ENCODE peak calls at places on chromosomes 1 and 21, in six cellular contexts. One of them, this sample, is unnamed.
A peak's percentile ranks its signal among the peaks of the same experiment; 100 is the strongest.

GRCh38 chr1:114107474-114108175 is 46.0 kb downstream of the SYT6 start:
- DNase-seq in mammary epithelial cell: no peak
- DNase-seq in fibroblast of pulmonary artery: no peak
- DNase-seq in A549: no peak
- DNase-seq in NCI-H1105 treated with DMSO at 0.1 percent for 48 hours: no peak
- DNase-seq in activated CD8-positive, alpha-beta memory T cell treated with anti-CD3 and anti-CD28 coated beads, Interleukin-2, amount 50 U/mL, for 48 hours: no peak
- DNase-seq in this sample: no peak

GRCh38 chr1:40014253-40014706 is 26.2 kb upstream of the CAP1 start:
- DNase-seq in mammary epithelial cell: no peak
- DNase-seq in A549: no peak
- DNase-seq in activated CD8-positive, alpha-beta memory T cell treated with anti-CD3 and anti-CD28 coated beads, Interleukin-2, amount 50 U/mL, for 48 hours: no peak
- DNase-seq in fibroblast of pulmonary artery: no peak
- DNase-seq in NCI-H1105 treated with DMSO at 0.1 percent for 48 hours: no peak
- DNase-seq in this sample: no peak

GRCh38 chr1:93446837-93447451 is 974 bp upstream of the FNBP1L start:
- DNase-seq in activated CD8-positive, alpha-beta memory T cell treated with anti-CD3 and anti-CD28 coated beads, Interleukin-2, amount 50 U/mL, for 48 hours: no peak
- DNase-seq in fibroblast of pulmonary artery: peak; percentile 15
- DNase-seq in mammary epithelial cell: peak; percentile 91
- DNase-seq in NCI-H1105 treated with DMSO at 0.1 percent for 48 hours: peak; percentile 85
- DNase-seq in A549: peak; percentile 6
- DNase-seq in this sample: peak; percentile 93

GRCh38 chr1:199945591-199945990 is 81.9 kb upstream of the NR5A2 start:
- DNase-seq in fibroblast of pulmonary artery: no peak
- DNase-seq in activated CD8-positive, alpha-beta memory T cell treated with anti-CD3 and anti-CD28 coated beads, Interleukin-2, amount 50 U/mL, for 48 hours: no peak
- DNase-seq in A549: no peak
- DNase-seq in mammary epithelial cell: peak; percentile 33
- DNase-seq in NCI-H1105 treated with DMSO at 0.1 percent for 48 hours: no peak
- DNase-seq in this sample: peak; percentile 76

GRCh38 chr1:77388655-77389054 is 106.8 kb downstream of the AK5 start:
- DNase-seq in mammary epithelial cell: no peak
- DNase-seq in activated CD8-positive, alpha-beta memory T cell treated with anti-CD3 and anti-CD28 coated beads, Interleukin-2, amount 50 U/mL, for 48 hours: no peak
- DNase-seq in fibroblast of pulmonary artery: no peak
- DNase-seq in A549: no peak
- DNase-seq in NCI-H1105 treated with DMSO at 0.1 percent for 48 hours: no peak
- DNase-seq in this sample: no peak

GRCh38 chr1:117416546-117417117 is 49.4 kb downstream of the MAN1A2 start:
- DNase-seq in A549: no peak
- DNase-seq in NCI-H1105 treated with DMSO at 0.1 percent for 48 hours: peak; percentile 16
- DNase-seq in fibroblast of pulmonary artery: no peak
- DNase-seq in mammary epithelial cell: no peak
- DNase-seq in activated CD8-positive, alpha-beta memory T cell treated with anti-CD3 and anti-CD28 coated beads, Interleukin-2, amount 50 U/mL, for 48 hours: no peak
- DNase-seq in this sample: no peak

GRCh38 chr1:218347713-218348627 is 2.8 kb downstream of the TGFB2 start:
- DNase-seq in activated CD8-positive, alpha-beta memory T cell treated with anti-CD3 and anti-CD28 coated beads, Interleukin-2, amount 50 U/mL, for 48 hours: no peak
- DNase-seq in NCI-H1105 treated with DMSO at 0.1 percent for 48 hours: peak; percentile 57
- DNase-seq in fibroblast of pulmonary artery: peak; percentile 87
- DNase-seq in A549: peak; percentile 57
- DNase-seq in mammary epithelial cell: peak; percentile 77
- DNase-seq in this sample: peak; percentile 46

GRCh38 chr1:165861911-165862310 is 34.5 kb downstream of the UCK2 start:
- DNase-seq in fibroblast of pulmonary artery: no peak
- DNase-seq in activated CD8-positive, alpha-beta memory T cell treated with anti-CD3 and anti-CD28 coated beads, Interleukin-2, amount 50 U/mL, for 48 hours: no peak
- DNase-seq in NCI-H1105 treated with DMSO at 0.1 percent for 48 hours: no peak
- DNase-seq in mammary epithelial cell: no peak
- DNase-seq in A549: no peak
- DNase-seq in this sample: no peak

GRCh38 chr1:117171900-117172501 is 38.7 kb downstream of the VTCN1 start:
- DNase-seq in activated CD8-positive, alpha-beta memory T cell treated with anti-CD3 and anti-CD28 coated beads, Interleukin-2, amount 50 U/mL, for 48 hours: no peak
- DNase-seq in fibroblast of pulmonary artery: peak; percentile 93
- DNase-seq in mammary epithelial cell: peak; percentile 97
- DNase-seq in A549: no peak
- DNase-seq in NCI-H1105 treated with DMSO at 0.1 percent for 48 hours: no peak
- DNase-seq in this sample: peak; percentile 95

GRCh38 chr1:244954358-244954757 is 90.0 kb upstream of the HNRNPU start:
- DNase-seq in activated CD8-positive, alpha-beta memory T cell treated with anti-CD3 and anti-CD28 coated beads, Interleukin-2, amount 50 U/mL, for 48 hours: no peak
- DNase-seq in NCI-H1105 treated with DMSO at 0.1 percent for 48 hours: no peak
- DNase-seq in A549: no peak
- DNase-seq in mammary epithelial cell: no peak
- DNase-seq in fibroblast of pulmonary artery: no peak
- DNase-seq in this sample: no peak

GRCh38 chr1:209153435-209153834 is 430.1 kb upstream of the CAMK1G start:
- DNase-seq in activated CD8-positive, alpha-beta memory T cell treated with anti-CD3 and anti-CD28 coated beads, Interleukin-2, amount 50 U/mL, for 48 hours: no peak
- DNase-seq in A549: no peak
- DNase-seq in fibroblast of pulmonary artery: no peak
- DNase-seq in mammary epithelial cell: no peak
- DNase-seq in NCI-H1105 treated with DMSO at 0.1 percent for 48 hours: no peak
- DNase-seq in this sample: no peak

GRCh38 chr1:153490272-153491051 is 30.0 kb upstream of the S100A7 start:
- DNase-seq in NCI-H1105 treated with DMSO at 0.1 percent for 48 hours: peak; percentile 88
- DNase-seq in activated CD8-positive, alpha-beta memory T cell treated with anti-CD3 and anti-CD28 coated beads, Interleukin-2, amount 50 U/mL, for 48 hours: no peak
- DNase-seq in mammary epithelial cell: peak; percentile 98
- DNase-seq in fibroblast of pulmonary artery: peak; percentile 96
- DNase-seq in A549: peak; percentile 47
- DNase-seq in this sample: peak; percentile 98

GRCh38 chr1:54284781-54285563 is 85.0 kb downstream of the MRPL37 start:
- DNase-seq in activated CD8-positive, alpha-beta memory T cell treated with anti-CD3 and anti-CD28 coated beads, Interleukin-2, amount 50 U/mL, for 48 hours: no peak
- DNase-seq in mammary epithelial cell: no peak
- DNase-seq in A549: no peak
- DNase-seq in fibroblast of pulmonary artery: no peak
- DNase-seq in NCI-H1105 treated with DMSO at 0.1 percent for 48 hours: no peak
- DNase-seq in this sample: no peak

GRCh38 chr1:171468120-171468790 is 17.1 kb upstream of the PRRC2C start:
- DNase-seq in NCI-H1105 treated with DMSO at 0.1 percent for 48 hours: no peak
- DNase-seq in A549: peak; percentile 21
- DNase-seq in fibroblast of pulmonary artery: peak; percentile 29
- DNase-seq in activated CD8-positive, alpha-beta memory T cell treated with anti-CD3 and anti-CD28 coated beads, Interleukin-2, amount 50 U/mL, for 48 hours: peak; percentile 30
- DNase-seq in mammary epithelial cell: peak; percentile 90
- DNase-seq in this sample: peak; percentile 91

GRCh38 chr1:181456551-181456950 is 26.8 kb upstream of the CACNA1E start:
- DNase-seq in activated CD8-positive, alpha-beta memory T cell treated with anti-CD3 and anti-CD28 coated beads, Interleukin-2, amount 50 U/mL, for 48 hours: no peak
- DNase-seq in fibroblast of pulmonary artery: no peak
- DNase-seq in NCI-H1105 treated with DMSO at 0.1 percent for 48 hours: no peak
- DNase-seq in A549: no peak
- DNase-seq in mammary epithelial cell: no peak
- DNase-seq in this sample: no peak

GRCh38 chr1:1349256-1350012 is at the start of gene DVL1:
- DNase-seq in fibroblast of pulmonary artery: peak; percentile 53
- DNase-seq in A549: no peak
- DNase-seq in mammary epithelial cell: peak; percentile 31
- DNase-seq in NCI-H1105 treated with DMSO at 0.1 percent for 48 hours: peak; percentile 57
- DNase-seq in activated CD8-positive, alpha-beta memory T cell treated with anti-CD3 and anti-CD28 coated beads, Interleukin-2, amount 50 U/mL, for 48 hours: peak; percentile 90
- DNase-seq in this sample: peak; percentile 58

GRCh38 chr1:74772945-74773344 is 40.0 kb downstream of the TYW3 start:
- DNase-seq in fibroblast of pulmonary artery: peak; percentile 46
- DNase-seq in NCI-H1105 treated with DMSO at 0.1 percent for 48 hours: no peak
- DNase-seq in A549: no peak
- DNase-seq in mammary epithelial cell: no peak
- DNase-seq in activated CD8-positive, alpha-beta memory T cell treated with anti-CD3 and anti-CD28 coated beads, Interleukin-2, amount 50 U/mL, for 48 hours: no peak
- DNase-seq in this sample: no peak

GRCh38 chr1:202058001-202058908 is 47.9 kb downstream of the ELF3 start:
- DNase-seq in fibroblast of pulmonary artery: no peak
- DNase-seq in mammary epithelial cell: peak; percentile 88
- DNase-seq in A549: peak; percentile 87
- DNase-seq in NCI-H1105 treated with DMSO at 0.1 percent for 48 hours: no peak
- DNase-seq in activated CD8-positive, alpha-beta memory T cell treated with anti-CD3 and anti-CD28 coated beads, Interleukin-2, amount 50 U/mL, for 48 hours: no peak
- DNase-seq in this sample: peak; percentile 59

GRCh38 chr1:53130598-53130877 is 11.9 kb downstream of the SLC1A7 start:
- DNase-seq in NCI-H1105 treated with DMSO at 0.1 percent for 48 hours: no peak
- DNase-seq in mammary epithelial cell: no peak
- DNase-seq in fibroblast of pulmonary artery: no peak
- DNase-seq in activated CD8-positive, alpha-beta memory T cell treated with anti-CD3 and anti-CD28 coated beads, Interleukin-2, amount 50 U/mL, for 48 hours: no peak
- DNase-seq in A549: no peak
- DNase-seq in this sample: no peak

GRCh38 chr1:77636864-77637263 is 45.6 kb downstream of the ZZZ3 start:
- DNase-seq in NCI-H1105 treated with DMSO at 0.1 percent for 48 hours: no peak
- DNase-seq in mammary epithelial cell: peak; percentile 19
- DNase-seq in activated CD8-positive, alpha-beta memory T cell treated with anti-CD3 and anti-CD28 coated beads, Interleukin-2, amount 50 U/mL, for 48 hours: no peak
- DNase-seq in A549: no peak
- DNase-seq in fibroblast of pulmonary artery: no peak
- DNase-seq in this sample: peak; percentile 55

GRCh38 chr1:240190881-240191385 is 99.2 kb downstream of the FMN2 start:
- DNase-seq in fibroblast of pulmonary artery: peak; percentile 88
- DNase-seq in NCI-H1105 treated with DMSO at 0.1 percent for 48 hours: peak; percentile 25
- DNase-seq in mammary epithelial cell: peak; percentile 6
- DNase-seq in A549: peak; percentile 63
- DNase-seq in activated CD8-positive, alpha-beta memory T cell treated with anti-CD3 and anti-CD28 coated beads, Interleukin-2, amount 50 U/mL, for 48 hours: no peak
- DNase-seq in this sample: peak; percentile 56

GRCh38 chr1:91732991-91733390 is 153.0 kb downstream of the TGFBR3 start:
- DNase-seq in fibroblast of pulmonary artery: no peak
- DNase-seq in mammary epithelial cell: no peak
- DNase-seq in NCI-H1105 treated with DMSO at 0.1 percent for 48 hours: no peak
- DNase-seq in activated CD8-positive, alpha-beta memory T cell treated with anti-CD3 and anti-CD28 coated beads, Interleukin-2, amount 50 U/mL, for 48 hours: no peak
- DNase-seq in A549: no peak
- DNase-seq in this sample: no peak

GRCh38 chr1:87424541-87424940 is 95.9 kb downstream of the LMO4 start:
- DNase-seq in activated CD8-positive, alpha-beta memory T cell treated with anti-CD3 and anti-CD28 coated beads, Interleukin-2, amount 50 U/mL, for 48 hours: no peak
- DNase-seq in fibroblast of pulmonary artery: no peak
- DNase-seq in NCI-H1105 treated with DMSO at 0.1 percent for 48 hours: no peak
- DNase-seq in A549: no peak
- DNase-seq in mammary epithelial cell: no peak
- DNase-seq in this sample: no peak

GRCh38 chr1:26190373-26190987 is at the start of gene CATSPER4:
- DNase-seq in mammary epithelial cell: peak; percentile 13
- DNase-seq in fibroblast of pulmonary artery: peak; percentile 33
- DNase-seq in activated CD8-positive, alpha-beta memory T cell treated with anti-CD3 and anti-CD28 coated beads, Interleukin-2, amount 50 U/mL, for 48 hours: no peak
- DNase-seq in A549: peak; percentile 57
- DNase-seq in NCI-H1105 treated with DMSO at 0.1 percent for 48 hours: no peak
- DNase-seq in this sample: peak; percentile 31

GRCh38 chr1:215900684-215901083 is 333.6 kb downstream of the KCTD3 start:
- DNase-seq in mammary epithelial cell: no peak
- DNase-seq in NCI-H1105 treated with DMSO at 0.1 percent for 48 hours: no peak
- DNase-seq in activated CD8-positive, alpha-beta memory T cell treated with anti-CD3 and anti-CD28 coated beads, Interleukin-2, amount 50 U/mL, for 48 hours: no peak
- DNase-seq in fibroblast of pulmonary artery: no peak
- DNase-seq in A549: no peak
- DNase-seq in this sample: no peak

GRCh38 chr21:36104306-36105300 is 30.3 kb upstream of the CBR3 start:
- DNase-seq in activated CD8-positive, alpha-beta memory T cell treated with anti-CD3 and anti-CD28 coated beads, Interleukin-2, amount 50 U/mL, for 48 hours: peak; percentile 83
- DNase-seq in NCI-H1105 treated with DMSO at 0.1 percent for 48 hours: no peak
- DNase-seq in A549: no peak
- DNase-seq in fibroblast of pulmonary artery: peak; percentile 46
- DNase-seq in mammary epithelial cell: peak; percentile 59
- DNase-seq in this sample: peak; percentile 88

GRCh38 chr1:53893999-53894636 is at the start of gene DIO1:
- DNase-seq in activated CD8-positive, alpha-beta memory T cell treated with anti-CD3 and anti-CD28 coated beads, Interleukin-2, amount 50 U/mL, for 48 hours: no peak
- DNase-seq in mammary epithelial cell: no peak
- DNase-seq in A549: no peak
- DNase-seq in fibroblast of pulmonary artery: no peak
- DNase-seq in NCI-H1105 treated with DMSO at 0.1 percent for 48 hours: no peak
- DNase-seq in this sample: no peak

GRCh38 chr21:34523019-34523418 is 11.0 kb upstream of the KCNE1 start:
- DNase-seq in A549: no peak
- DNase-seq in fibroblast of pulmonary artery: no peak
- DNase-seq in mammary epithelial cell: no peak
- DNase-seq in activated CD8-positive, alpha-beta memory T cell treated with anti-CD3 and anti-CD28 coated beads, Interleukin-2, amount 50 U/mL, for 48 hours: no peak
- DNase-seq in NCI-H1105 treated with DMSO at 0.1 percent for 48 hours: no peak
- DNase-seq in this sample: no peak

GRCh38 chr1:10557714-10558113 is 83.0 kb downstream of the PEX14 start:
- DNase-seq in NCI-H1105 treated with DMSO at 0.1 percent for 48 hours: no peak
- DNase-seq in activated CD8-positive, alpha-beta memory T cell treated with anti-CD3 and anti-CD28 coated beads, Interleukin-2, amount 50 U/mL, for 48 hours: no peak
- DNase-seq in A549: no peak
- DNase-seq in fibroblast of pulmonary artery: no peak
- DNase-seq in mammary epithelial cell: no peak
- DNase-seq in this sample: no peak

GRCh38 chr1:73611681-73612080 is 586.3 kb downstream of the LRRIQ3 start:
- DNase-seq in mammary epithelial cell: no peak
- DNase-seq in NCI-H1105 treated with DMSO at 0.1 percent for 48 hours: no peak
- DNase-seq in activated CD8-positive, alpha-beta memory T cell treated with anti-CD3 and anti-CD28 coated beads, Interleukin-2, amount 50 U/mL, for 48 hours: no peak
- DNase-seq in A549: no peak
- DNase-seq in fibroblast of pulmonary artery: no peak
- DNase-seq in this sample: peak; percentile 18

GRCh38 chr1:206985162-206985749 is 15.0 kb upstream of the FCAMR start:
- DNase-seq in NCI-H1105 treated with DMSO at 0.1 percent for 48 hours: no peak
- DNase-seq in fibroblast of pulmonary artery: no peak
- DNase-seq in A549: no peak
- DNase-seq in mammary epithelial cell: no peak
- DNase-seq in activated CD8-positive, alpha-beta memory T cell treated with anti-CD3 and anti-CD28 coated beads, Interleukin-2, amount 50 U/mL, for 48 hours: no peak
- DNase-seq in this sample: no peak

GRCh38 chr1:64686828-64687724 is 57.8 kb upstream of the RAVER2 start:
- DNase-seq in activated CD8-positive, alpha-beta memory T cell treated with anti-CD3 and anti-CD28 coated beads, Interleukin-2, amount 50 U/mL, for 48 hours: no peak
- DNase-seq in mammary epithelial cell: peak; percentile 21
- DNase-seq in NCI-H1105 treated with DMSO at 0.1 percent for 48 hours: peak; percentile 42
- DNase-seq in fibroblast of pulmonary artery: peak; percentile 78
- DNase-seq in A549: peak; percentile 46
- DNase-seq in this sample: peak; percentile 79

GRCh38 chr21:46033410-46034404 is 52.1 kb downstream of the COL6A1 start:
- DNase-seq in fibroblast of pulmonary artery: no peak
- DNase-seq in mammary epithelial cell: no peak
- DNase-seq in NCI-H1105 treated with DMSO at 0.1 percent for 48 hours: no peak
- DNase-seq in A549: no peak
- DNase-seq in activated CD8-positive, alpha-beta memory T cell treated with anti-CD3 and anti-CD28 coated beads, Interleukin-2, amount 50 U/mL, for 48 hours: no peak
- DNase-seq in this sample: no peak